ENCODE peak calls at places on chromosomes 13 and 19, in seven cellular contexts. One of them, this sample, is unnamed.

GRCh38 chr19:4811328-4812131 is 20.0 kb downstream of the TICAM1 start:
- DNase-seq in NB4: peak
- DNase-seq in HCT116: peak
- DNase-seq in adrenal gland: peak
- DNase-seq in breast epithelium: peak
- DNase-seq in K562: peak
- DNase-seq in lower leg skin: peak
- DNase-seq in this sample: peak

GRCh38 chr19:7744871-7745270 is 2.5 kb downstream of the CD209 start:
- DNase-seq in NB4: no peak
- DNase-seq in breast epithelium: no peak
- DNase-seq in HCT116: no peak
- DNase-seq in lower leg skin: no peak
- DNase-seq in K562: no peak
- DNase-seq in adrenal gland: no peak
- DNase-seq in this sample: no peak

GRCh38 chr13:110915874-110916670 is 1.2 kb upstream of the ANKRD10 start:
- DNase-seq in K562: no peak
- DNase-seq in lower leg skin: no peak
- DNase-seq in NB4: peak
- DNase-seq in adrenal gland: no peak
- DNase-seq in HCT116: no peak
- DNase-seq in breast epithelium: no peak
- DNase-seq in this sample: peak

GRCh38 chr19:10832659-10833296 is 3.2 kb downstream of the TMED1 start:
- DNase-seq in K562: no peak
- DNase-seq in breast epithelium: no peak
- DNase-seq in NB4: no peak
- DNase-seq in HCT116: no peak
- DNase-seq in lower leg skin: no peak
- DNase-seq in adrenal gland: peak
- DNase-seq in this sample: no peak

GRCh38 chr13:46885018-46885417 is 11.8 kb downstream of the HTR2A start:
- DNase-seq in HCT116: no peak
- DNase-seq in lower leg skin: no peak
- DNase-seq in NB4: no peak
- DNase-seq in K562: no peak
- DNase-seq in adrenal gland: no peak
- DNase-seq in breast epithelium: no peak
- DNase-seq in this sample: no peak

GRCh38 chr13:104641309-104641708 is 1575.1 kb upstream of the SLC10A2 start:
- DNase-seq in breast epithelium: no peak
- DNase-seq in adrenal gland: peak
- DNase-seq in NB4: no peak
- DNase-seq in K562: no peak
- DNase-seq in HCT116: no peak
- DNase-seq in lower leg skin: no peak
- DNase-seq in this sample: no peak

GRCh38 chr13:83884141-83884540 is 1.9 kb upstream of the SLITRK1 start:
- DNase-seq in HCT116: no peak
- DNase-seq in K562: no peak
- DNase-seq in NB4: no peak
- DNase-seq in adrenal gland: no peak
- DNase-seq in lower leg skin: no peak
- DNase-seq in breast epithelium: no peak
- DNase-seq in this sample: no peak

GRCh38 chr19:31252476-31252875 is 96.8 kb downstream of the TSHZ3 start:
- DNase-seq in breast epithelium: no peak
- DNase-seq in NB4: no peak
- DNase-seq in K562: no peak
- DNase-seq in lower leg skin: no peak
- DNase-seq in adrenal gland: no peak
- DNase-seq in HCT116: no peak
- DNase-seq in this sample: no peak

GRCh38 chr19:11375143-11375948 is 880 bp downstream of the SWSAP1 start:
- DNase-seq in K562: no peak
- DNase-seq in HCT116: no peak
- DNase-seq in NB4: peak
- DNase-seq in lower leg skin: peak
- DNase-seq in breast epithelium: peak
- DNase-seq in adrenal gland: peak
- DNase-seq in this sample: peak

GRCh38 chr13:101567841-101568240 is 115.4 kb downstream of the ITGBL1 start:
- DNase-seq in breast epithelium: no peak
- DNase-seq in adrenal gland: no peak
- DNase-seq in NB4: no peak
- DNase-seq in lower leg skin: no peak
- DNase-seq in K562: no peak
- DNase-seq in HCT116: no peak
- DNase-seq in this sample: no peak

GRCh38 chr19:17338440-17339078 is 1.2 kb downstream of the GTPBP3 start:
- DNase-seq in lower leg skin: no peak
- DNase-seq in adrenal gland: peak
- DNase-seq in breast epithelium: no peak
- DNase-seq in NB4: no peak
- DNase-seq in K562: no peak
- DNase-seq in HCT116: no peak
- DNase-seq in this sample: no peak

GRCh38 chr19:17339088-17339741 is 1.9 kb downstream of the GTPBP3 start:
- DNase-seq in breast epithelium: no peak
- DNase-seq in lower leg skin: no peak
- DNase-seq in K562: peak
- DNase-seq in HCT116: no peak
- DNase-seq in NB4: no peak
- DNase-seq in adrenal gland: peak
- DNase-seq in this sample: peak

GRCh38 chr19:17337675-17338439 is 504 bp downstream of the GTPBP3 start:
- DNase-seq in K562: peak
- DNase-seq in NB4: peak
- DNase-seq in lower leg skin: no peak
- DNase-seq in adrenal gland: no peak
- DNase-seq in HCT116: no peak
- DNase-seq in breast epithelium: no peak
- DNase-seq in this sample: peak

GRCh38 chr19:17335575-17335974 is 920 bp upstream of the ANO8 start:
- DNase-seq in NB4: no peak
- DNase-seq in lower leg skin: no peak
- DNase-seq in K562: no peak
- DNase-seq in adrenal gland: no peak
- DNase-seq in HCT116: no peak
- DNase-seq in breast epithelium: no peak
- DNase-seq in this sample: peak

GRCh38 chr19:17336872-17337674 is at the start of gene GTPBP3:
- DNase-seq in NB4: peak
- DNase-seq in breast epithelium: peak
- DNase-seq in lower leg skin: peak
- DNase-seq in HCT116: peak
- DNase-seq in adrenal gland: peak
- DNase-seq in K562: peak
- DNase-seq in this sample: peak
- TF ChIP-seq POLR2A in NB4: peak
- TF ChIP-seq POLR2A in breast epithelium: no peak
- TF ChIP-seq POLR2A in lower leg skin: no peak
- TF ChIP-seq POLR2A in HCT116: peak
- TF ChIP-seq POLR2A in adrenal gland: peak
- TF ChIP-seq POLR2A in K562: peak
- TF ChIP-seq POLR2A in this sample: peak

DNA sequence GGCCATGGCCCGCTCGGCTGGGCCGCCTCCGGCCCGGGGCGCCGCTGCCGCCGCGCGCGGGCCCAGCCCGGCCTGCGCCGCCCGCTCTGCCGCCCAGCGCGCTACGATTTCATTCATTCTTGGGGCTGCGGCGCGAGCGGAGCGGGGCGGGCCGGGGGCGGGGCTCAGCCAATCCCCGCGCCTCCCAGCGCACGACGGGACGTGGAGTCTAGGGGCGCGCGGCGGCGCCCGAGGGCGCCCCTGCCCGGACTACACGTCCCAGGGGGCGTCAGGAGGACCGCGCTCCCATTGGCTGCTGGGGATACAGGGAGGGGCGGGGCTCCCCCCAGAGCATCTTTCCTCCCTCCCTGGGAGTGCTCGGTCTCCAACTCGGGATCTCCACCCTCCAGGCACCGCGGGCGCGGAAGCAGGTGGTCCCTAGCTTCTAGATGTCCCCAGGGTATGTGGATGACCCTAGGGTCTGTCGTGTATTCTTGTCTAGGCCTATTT is 5.6 kb upstream of the DPF1 start:
- DNase-seq in NB4: peak
- DNase-seq in K562: peak
- DNase-seq in HCT116: peak
- DNase-seq in lower leg skin: no peak
- DNase-seq in breast epithelium: no peak
- DNase-seq in adrenal gland: peak
- DNase-seq in this sample: peak
- TF ChIP-seq POLR2A in NB4: no peak
- TF ChIP-seq POLR2A in K562: no peak
- TF ChIP-seq POLR2A in HCT116: no peak
- TF ChIP-seq POLR2A in lower leg skin: no peak
- TF ChIP-seq POLR2A in breast epithelium: no peak
- TF ChIP-seq POLR2A in adrenal gland: no peak
- TF ChIP-seq POLR2A in this sample: no peak

GRCh38 chr19:531753-532571 is at the start of gene CDC34:
- DNase-seq in adrenal gland: no peak
- DNase-seq in NB4: peak
- DNase-seq in K562: peak
- DNase-seq in HCT116: no peak
- DNase-seq in breast epithelium: no peak
- DNase-seq in lower leg skin: no peak
- DNase-seq in this sample: peak
- TF ChIP-seq POLR2A in adrenal gland: peak
- TF ChIP-seq POLR2A in NB4: no peak
- TF ChIP-seq POLR2A in K562: no peak
- TF ChIP-seq POLR2A in HCT116: no peak
- TF ChIP-seq POLR2A in breast epithelium: no peak
- TF ChIP-seq POLR2A in lower leg skin: no peak
- TF ChIP-seq POLR2A in this sample: peak

DNA sequence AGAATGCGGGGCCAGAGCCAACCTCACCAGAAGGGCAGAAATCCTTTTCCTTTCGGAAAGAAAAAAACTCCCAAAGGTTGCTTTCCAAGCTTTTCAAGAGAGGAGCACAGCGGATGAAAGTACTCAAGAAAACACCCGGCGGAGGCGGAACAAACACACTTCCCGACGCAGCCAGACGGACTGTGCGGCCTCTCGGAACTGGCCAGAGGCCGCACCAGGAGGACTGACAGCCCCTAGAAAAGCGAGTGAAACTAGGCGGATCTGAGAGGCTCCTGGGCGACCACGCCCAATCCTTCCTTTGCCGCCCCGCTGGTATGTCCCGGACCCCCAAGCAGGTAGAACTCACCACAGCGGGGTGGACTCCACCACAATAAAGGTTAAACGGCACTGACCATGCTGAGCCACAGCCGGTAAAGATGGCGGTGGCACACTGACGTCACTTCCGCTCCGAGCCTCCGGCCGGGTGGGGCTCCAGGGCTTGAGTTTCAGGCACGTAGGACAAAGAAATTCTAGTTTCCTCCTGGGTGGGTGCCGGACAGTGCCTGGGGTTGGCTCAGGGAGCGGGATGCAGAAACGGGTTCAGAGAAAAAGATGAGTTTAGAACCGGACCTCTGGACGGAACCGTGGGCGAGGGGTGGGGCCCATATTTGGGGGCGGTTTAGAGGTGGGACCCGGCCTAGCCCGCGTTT is at the start of gene ZNF562:
- DNase-seq in breast epithelium: peak
- DNase-seq in lower leg skin: peak
- DNase-seq in adrenal gland: peak
- DNase-seq in K562: peak
- DNase-seq in NB4: peak
- DNase-seq in HCT116: peak
- DNase-seq in this sample: peak
- TF ChIP-seq POLR2A in breast epithelium: no peak
- TF ChIP-seq POLR2A in lower leg skin: no peak
- TF ChIP-seq POLR2A in adrenal gland: peak
- TF ChIP-seq POLR2A in K562: peak
- TF ChIP-seq POLR2A in NB4: no peak
- TF ChIP-seq POLR2A in HCT116: peak
- TF ChIP-seq POLR2A in this sample: peak

GRCh38 chr19:57527136-57527881 is at the start of gene ZNF549:
- DNase-seq in NB4: peak
- DNase-seq in adrenal gland: peak
- DNase-seq in K562: peak
- DNase-seq in lower leg skin: peak
- DNase-seq in breast epithelium: peak
- DNase-seq in HCT116: no peak
- DNase-seq in this sample: peak
- TF ChIP-seq POLR2A in NB4: peak
- TF ChIP-seq POLR2A in adrenal gland: peak
- TF ChIP-seq POLR2A in K562: no peak
- TF ChIP-seq POLR2A in lower leg skin: no peak
- TF ChIP-seq POLR2A in breast epithelium: no peak
- TF ChIP-seq POLR2A in HCT116: no peak
- TF ChIP-seq POLR2A in this sample: peak

This sample was measured in erythroblast.